ENCODE peak calls at places on chromosomes 11 and 22, in four cellular contexts. One of them, this sample, is unnamed.

GRCh38 chr11:120191058-120191457 is 19.8 kb upstream of the OAF start:
- DNase-seq in naive thymus-derived CD4-positive, alpha-beta T cell: no peak
- DNase-seq in right lobe of liver: no peak
- DNase-seq in activated CD4-positive, alpha-beta T cell treated with anti-CD3 and anti-CD28 coated beads, Interleukin-2, amount 10 ng/mL, durations not matched to agents 7 days and 5 days: no peak
- DNase-seq in this sample: no peak

GRCh38 chr11:75270896-75271415 is 30.4 kb downstream of the TPBGL start:
- DNase-seq in naive thymus-derived CD4-positive, alpha-beta T cell: peak
- DNase-seq in right lobe of liver: peak
- DNase-seq in activated CD4-positive, alpha-beta T cell treated with anti-CD3 and anti-CD28 coated beads, Interleukin-2, amount 10 ng/mL, durations not matched to agents 7 days and 5 days: peak
- DNase-seq in this sample: no peak

GRCh38 chr11:93053864-93054263 is 84.4 kb downstream of the MTNR1B start:
- DNase-seq in naive thymus-derived CD4-positive, alpha-beta T cell: no peak
- DNase-seq in right lobe of liver: no peak
- DNase-seq in activated CD4-positive, alpha-beta T cell treated with anti-CD3 and anti-CD28 coated beads, Interleukin-2, amount 10 ng/mL, durations not matched to agents 7 days and 5 days: no peak
- DNase-seq in this sample: no peak

GRCh38 chr11:41954034-41954433 is 494.6 kb upstream of the LRRC4C start:
- DNase-seq in naive thymus-derived CD4-positive, alpha-beta T cell: no peak
- DNase-seq in right lobe of liver: no peak
- DNase-seq in activated CD4-positive, alpha-beta T cell treated with anti-CD3 and anti-CD28 coated beads, Interleukin-2, amount 10 ng/mL, durations not matched to agents 7 days and 5 days: no peak
- DNase-seq in this sample: no peak

GRCh38 chr11:75734491-75735180 is 17.0 kb downstream of the MOGAT2 start:
- DNase-seq in naive thymus-derived CD4-positive, alpha-beta T cell: no peak
- DNase-seq in right lobe of liver: peak
- DNase-seq in activated CD4-positive, alpha-beta T cell treated with anti-CD3 and anti-CD28 coated beads, Interleukin-2, amount 10 ng/mL, durations not matched to agents 7 days and 5 days: no peak
- DNase-seq in this sample: no peak

GRCh38 chr11:3163241-3163981 is 1.7 kb downstream of the OSBPL5 start:
- DNase-seq in naive thymus-derived CD4-positive, alpha-beta T cell: peak
- DNase-seq in right lobe of liver: peak
- DNase-seq in activated CD4-positive, alpha-beta T cell treated with anti-CD3 and anti-CD28 coated beads, Interleukin-2, amount 10 ng/mL, durations not matched to agents 7 days and 5 days: no peak
- DNase-seq in this sample: no peak

GRCh38 chr11:95375881-95376280 is 144.9 kb upstream of the SESN3 start:
- DNase-seq in naive thymus-derived CD4-positive, alpha-beta T cell: no peak
- DNase-seq in right lobe of liver: no peak
- DNase-seq in activated CD4-positive, alpha-beta T cell treated with anti-CD3 and anti-CD28 coated beads, Interleukin-2, amount 10 ng/mL, durations not matched to agents 7 days and 5 days: no peak
- DNase-seq in this sample: no peak

GRCh38 chr11:73143126-73143838 is 1.2 kb upstream of the FCHSD2 start:
- DNase-seq in naive thymus-derived CD4-positive, alpha-beta T cell: peak
- DNase-seq in right lobe of liver: no peak
- DNase-seq in activated CD4-positive, alpha-beta T cell treated with anti-CD3 and anti-CD28 coated beads, Interleukin-2, amount 10 ng/mL, durations not matched to agents 7 days and 5 days: no peak
- DNase-seq in this sample: no peak

GRCh38 chr11:74926304-74927030 is 22.4 kb downstream of the XRRA1 start:
- DNase-seq in naive thymus-derived CD4-positive, alpha-beta T cell: no peak
- DNase-seq in right lobe of liver: no peak
- DNase-seq in activated CD4-positive, alpha-beta T cell treated with anti-CD3 and anti-CD28 coated beads, Interleukin-2, amount 10 ng/mL, durations not matched to agents 7 days and 5 days: peak
- DNase-seq in this sample: no peak

GRCh38 chr11:67238894-67239794 is 27.1 kb upstream of the GRK2 start:
- DNase-seq in naive thymus-derived CD4-positive, alpha-beta T cell: no peak
- DNase-seq in right lobe of liver: no peak
- DNase-seq in activated CD4-positive, alpha-beta T cell treated with anti-CD3 and anti-CD28 coated beads, Interleukin-2, amount 10 ng/mL, durations not matched to agents 7 days and 5 days: no peak
- DNase-seq in this sample: no peak

GRCh38 chr11:40134820-40135219 is 1324.6 kb downstream of the LRRC4C start:
- DNase-seq in naive thymus-derived CD4-positive, alpha-beta T cell: no peak
- DNase-seq in right lobe of liver: no peak
- DNase-seq in activated CD4-positive, alpha-beta T cell treated with anti-CD3 and anti-CD28 coated beads, Interleukin-2, amount 10 ng/mL, durations not matched to agents 7 days and 5 days: no peak
- DNase-seq in this sample: no peak

GRCh38 chr11:86990079-86990478 is 34.9 kb upstream of the FZD4 start:
- DNase-seq in naive thymus-derived CD4-positive, alpha-beta T cell: no peak
- DNase-seq in right lobe of liver: no peak
- DNase-seq in activated CD4-positive, alpha-beta T cell treated with anti-CD3 and anti-CD28 coated beads, Interleukin-2, amount 10 ng/mL, durations not matched to agents 7 days and 5 days: no peak
- DNase-seq in this sample: no peak

GRCh38 chr11:117484159-117484558 is 156.5 kb downstream of the CEP164 start:
- DNase-seq in naive thymus-derived CD4-positive, alpha-beta T cell: no peak
- DNase-seq in right lobe of liver: no peak
- DNase-seq in activated CD4-positive, alpha-beta T cell treated with anti-CD3 and anti-CD28 coated beads, Interleukin-2, amount 10 ng/mL, durations not matched to agents 7 days and 5 days: no peak
- DNase-seq in this sample: no peak

GRCh38 chr22:20196094-20196840 is 45.4 kb upstream of the CCDC188 start:
- DNase-seq in naive thymus-derived CD4-positive, alpha-beta T cell: no peak
- DNase-seq in right lobe of liver: peak
- DNase-seq in activated CD4-positive, alpha-beta T cell treated with anti-CD3 and anti-CD28 coated beads, Interleukin-2, amount 10 ng/mL, durations not matched to agents 7 days and 5 days: no peak
- DNase-seq in this sample: no peak

GRCh38 chr11:124798991-124799383 is 1.2 kb downstream of the MSANTD2 start:
- DNase-seq in naive thymus-derived CD4-positive, alpha-beta T cell: peak
- DNase-seq in right lobe of liver: no peak
- DNase-seq in activated CD4-positive, alpha-beta T cell treated with anti-CD3 and anti-CD28 coated beads, Interleukin-2, amount 10 ng/mL, durations not matched to agents 7 days and 5 days: no peak
- DNase-seq in this sample: no peak

GRCh38 chr22:38505595-38506117 is 455 bp downstream of the DDX17 start:
- DNase-seq in naive thymus-derived CD4-positive, alpha-beta T cell: no peak
- DNase-seq in right lobe of liver: peak
- DNase-seq in activated CD4-positive, alpha-beta T cell treated with anti-CD3 and anti-CD28 coated beads, Interleukin-2, amount 10 ng/mL, durations not matched to agents 7 days and 5 days: peak
- DNase-seq in this sample: no peak

GRCh38 chr11:31959711-31960110 is 131.2 kb upstream of the RCN1 start:
- DNase-seq in naive thymus-derived CD4-positive, alpha-beta T cell: no peak
- DNase-seq in right lobe of liver: no peak
- DNase-seq in activated CD4-positive, alpha-beta T cell treated with anti-CD3 and anti-CD28 coated beads, Interleukin-2, amount 10 ng/mL, durations not matched to agents 7 days and 5 days: no peak
- DNase-seq in this sample: no peak

GRCh38 chr11:83070878-83071640 is 638 bp downstream of the RAB30 start:
- DNase-seq in naive thymus-derived CD4-positive, alpha-beta T cell: peak
- DNase-seq in right lobe of liver: peak
- DNase-seq in activated CD4-positive, alpha-beta T cell treated with anti-CD3 and anti-CD28 coated beads, Interleukin-2, amount 10 ng/mL, durations not matched to agents 7 days and 5 days: peak
- DNase-seq in this sample: peak

GRCh38 chr11:1209371-1210057 is 13.4 kb upstream of the MUC5B start:
- DNase-seq in naive thymus-derived CD4-positive, alpha-beta T cell: no peak
- DNase-seq in right lobe of liver: peak
- DNase-seq in activated CD4-positive, alpha-beta T cell treated with anti-CD3 and anti-CD28 coated beads, Interleukin-2, amount 10 ng/mL, durations not matched to agents 7 days and 5 days: no peak
- DNase-seq in this sample: no peak

GRCh38 chr11:17989306-17989705 is 23.5 kb downstream of the SERGEF start:
- DNase-seq in naive thymus-derived CD4-positive, alpha-beta T cell: no peak
- DNase-seq in right lobe of liver: no peak
- DNase-seq in activated CD4-positive, alpha-beta T cell treated with anti-CD3 and anti-CD28 coated beads, Interleukin-2, amount 10 ng/mL, durations not matched to agents 7 days and 5 days: no peak
- DNase-seq in this sample: no peak

GRCh38 chr11:34631297-34631696 is 10.4 kb downstream of the EHF start:
- DNase-seq in naive thymus-derived CD4-positive, alpha-beta T cell: no peak
- DNase-seq in right lobe of liver: no peak
- DNase-seq in activated CD4-positive, alpha-beta T cell treated with anti-CD3 and anti-CD28 coated beads, Interleukin-2, amount 10 ng/mL, durations not matched to agents 7 days and 5 days: no peak
- DNase-seq in this sample: no peak

GRCh38 chr11:1853376-1854131 is 670 bp downstream of the LSP1 start:
- DNase-seq in naive thymus-derived CD4-positive, alpha-beta T cell: no peak
- DNase-seq in right lobe of liver: no peak
- DNase-seq in activated CD4-positive, alpha-beta T cell treated with anti-CD3 and anti-CD28 coated beads, Interleukin-2, amount 10 ng/mL, durations not matched to agents 7 days and 5 days: peak
- DNase-seq in this sample: no peak

GRCh38 chr22:10781571-10782403 is 4746.2 kb upstream of the OR11H1 start:
- DNase-seq in naive thymus-derived CD4-positive, alpha-beta T cell: no peak
- DNase-seq in right lobe of liver: no peak
- DNase-seq in activated CD4-positive, alpha-beta T cell treated with anti-CD3 and anti-CD28 coated beads, Interleukin-2, amount 10 ng/mL, durations not matched to agents 7 days and 5 days: no peak
- DNase-seq in this sample: no peak

GRCh38 chr11:111309516-111309915 is 11.2 kb downstream of the POU2AF3 start:
- DNase-seq in naive thymus-derived CD4-positive, alpha-beta T cell: no peak
- DNase-seq in right lobe of liver: no peak
- DNase-seq in activated CD4-positive, alpha-beta T cell treated with anti-CD3 and anti-CD28 coated beads, Interleukin-2, amount 10 ng/mL, durations not matched to agents 7 days and 5 days: no peak
- DNase-seq in this sample: no peak

GRCh38 chr11:72641522-72641899 is 32.7 kb downstream of the PDE2A start:
- DNase-seq in naive thymus-derived CD4-positive, alpha-beta T cell: no peak
- DNase-seq in right lobe of liver: no peak
- DNase-seq in activated CD4-positive, alpha-beta T cell treated with anti-CD3 and anti-CD28 coated beads, Interleukin-2, amount 10 ng/mL, durations not matched to agents 7 days and 5 days: no peak
- DNase-seq in this sample: no peak

GRCh38 chr11:48055292-48056132 is 75.2 kb downstream of the PTPRJ start:
- DNase-seq in naive thymus-derived CD4-positive, alpha-beta T cell: peak
- DNase-seq in right lobe of liver: no peak
- DNase-seq in activated CD4-positive, alpha-beta T cell treated with anti-CD3 and anti-CD28 coated beads, Interleukin-2, amount 10 ng/mL, durations not matched to agents 7 days and 5 days: peak
- DNase-seq in this sample: no peak

GRCh38 chr11:35540526-35540925 is 15.1 kb upstream of the PAMR1 start:
- DNase-seq in naive thymus-derived CD4-positive, alpha-beta T cell: no peak
- DNase-seq in right lobe of liver: no peak
- DNase-seq in activated CD4-positive, alpha-beta T cell treated with anti-CD3 and anti-CD28 coated beads, Interleukin-2, amount 10 ng/mL, durations not matched to agents 7 days and 5 days: no peak
- DNase-seq in this sample: no peak

GRCh38 chr22:38740754-38741153 is 15.0 kb downstream of the SUN2 start:
- DNase-seq in naive thymus-derived CD4-positive, alpha-beta T cell: no peak
- DNase-seq in right lobe of liver: peak
- DNase-seq in activated CD4-positive, alpha-beta T cell treated with anti-CD3 and anti-CD28 coated beads, Interleukin-2, amount 10 ng/mL, durations not matched to agents 7 days and 5 days: no peak
- DNase-seq in this sample: no peak

GRCh38 chr11:111441443-111441842 is 62.4 kb upstream of the POU2AF1 start:
- DNase-seq in naive thymus-derived CD4-positive, alpha-beta T cell: no peak
- DNase-seq in right lobe of liver: no peak
- DNase-seq in activated CD4-positive, alpha-beta T cell treated with anti-CD3 and anti-CD28 coated beads, Interleukin-2, amount 10 ng/mL, durations not matched to agents 7 days and 5 days: no peak
- DNase-seq in this sample: no peak

GRCh38 chr11:115959098-115959497 is 454.9 kb upstream of the CADM1 start:
- DNase-seq in naive thymus-derived CD4-positive, alpha-beta T cell: no peak
- DNase-seq in right lobe of liver: no peak
- DNase-seq in activated CD4-positive, alpha-beta T cell treated with anti-CD3 and anti-CD28 coated beads, Interleukin-2, amount 10 ng/mL, durations not matched to agents 7 days and 5 days: no peak
- DNase-seq in this sample: no peak

This sample was measured in vagina.